ENCODE peak calls at places on chromosome 2, in six cellular contexts. A, I, G, X, D and T are unnamed samples.

GRCh38 chr2:37367984-37368383 is 23.6 kb downstream of the QPCT start:
- DNase-seq in X (no peak), I (no peak), G (no peak), D (no peak), A (peak; percentile 2), T (no peak)

GRCh38 chr2:170217778-170218251 is 39.9 kb downstream of the MYO3B start:
- DNase-seq in G (no peak), X (no peak), D (no peak), I (no peak), A (no peak), T (no peak)

GRCh38 chr2:183998041-183998796 is 600.1 kb upstream of the ZNF804A start:
- DNase-seq in D (no peak), G (no peak), I (no peak), A (no peak), X (no peak), T (no peak)

GRCh38 chr2:240774856-240775255 is 45.2 kb downstream of the KIF1A start:
- DNase-seq in D (no peak), G (no peak), X (no peak), I (no peak), A (no peak), T (no peak)

GRCh38 chr2:149617476-149617875 is 29.9 kb upstream of the MMADHC start:
- DNase-seq in G (no peak), I (no peak), D (no peak), X (no peak), A (no peak), T (no peak)

GRCh38 chr2:17416891-17417391 is 101.3 kb downstream of the RAD51AP2 start:
- DNase-seq in D (no peak), G (no peak), A (no peak), X (no peak), I (no peak), T (no peak)

GRCh38 chr2:186440506-186440905 is 45.6 kb upstream of the ZC3H15 start:
- DNase-seq in A (no peak), D (no peak), G (no peak), I (no peak), X (no peak), T (no peak)

GRCh38 chr2:204126705-204127104 is 190.1 kb downstream of the ICOS start:
- DNase-seq in A (no peak), G (no peak), X (no peak), I (no peak), D (no peak), T (no peak)

GRCh38 chr2:83574614-83575013 is 884.5 kb downstream of the SUCLG1 start:
- DNase-seq in G (no peak), D (no peak), A (no peak), X (no peak), I (no peak), T (no peak)

GRCh38 chr2:171878481-171878993 is 15.5 kb downstream of the SLC25A12 start:
- DNase-seq in I (no peak), D (peak; percentile 56), A (no peak), X (peak; percentile 29), G (no peak), T (no peak)

GRCh38 chr2:1742300-1742679 is 2.0 kb downstream of the PXDN start:
- DNase-seq in G (no peak), X (no peak), D (no peak), I (no peak), A (no peak), T (peak; percentile 67)

GRCh38 chr2:181910028-181910763 is 18.7 kb downstream of the ITPRID2 start:
- DNase-seq in I (no peak), D (no peak), X (no peak), G (no peak), A (no peak), T (no peak)

GRCh38 chr2:30717081-30717650 is 90.1 kb downstream of the CAPN13 start:
- DNase-seq in A (peak; percentile 66), D (no peak), I (no peak), G (no peak), X (peak; percentile 15), T (no peak)

GRCh38 chr2:143796051-143796450 is 666.8 kb downstream of the ARHGAP15 start:
- DNase-seq in G (no peak), D (no peak), I (no peak), X (no peak), A (no peak), T (no peak)

GRCh38 chr2:26349690-26350089 is 3.1 kb upstream of the ADGRF3 start:
- DNase-seq in A (no peak), I (no peak), D (no peak), X (no peak), G (no peak), T (no peak)

GRCh38 chr2:26347286-26347865 is 787 bp upstream of the ADGRF3 start:
- DNase-seq in A (no peak), X (no peak), D (no peak), G (no peak), I (no peak), T (no peak)

GRCh38 chr2:26355038-26355995 is 8.7 kb upstream of the ADGRF3 start:
- DNase-seq in I (no peak), X (no peak), D (no peak), A (no peak), G (no peak), T (no peak)

GRCh38 chr2:26352892-26353291 is 6.3 kb upstream of the ADGRF3 start:
- DNase-seq in I (no peak), D (no peak), G (no peak), X (no peak), A (no peak), T (no peak)

DNA sequence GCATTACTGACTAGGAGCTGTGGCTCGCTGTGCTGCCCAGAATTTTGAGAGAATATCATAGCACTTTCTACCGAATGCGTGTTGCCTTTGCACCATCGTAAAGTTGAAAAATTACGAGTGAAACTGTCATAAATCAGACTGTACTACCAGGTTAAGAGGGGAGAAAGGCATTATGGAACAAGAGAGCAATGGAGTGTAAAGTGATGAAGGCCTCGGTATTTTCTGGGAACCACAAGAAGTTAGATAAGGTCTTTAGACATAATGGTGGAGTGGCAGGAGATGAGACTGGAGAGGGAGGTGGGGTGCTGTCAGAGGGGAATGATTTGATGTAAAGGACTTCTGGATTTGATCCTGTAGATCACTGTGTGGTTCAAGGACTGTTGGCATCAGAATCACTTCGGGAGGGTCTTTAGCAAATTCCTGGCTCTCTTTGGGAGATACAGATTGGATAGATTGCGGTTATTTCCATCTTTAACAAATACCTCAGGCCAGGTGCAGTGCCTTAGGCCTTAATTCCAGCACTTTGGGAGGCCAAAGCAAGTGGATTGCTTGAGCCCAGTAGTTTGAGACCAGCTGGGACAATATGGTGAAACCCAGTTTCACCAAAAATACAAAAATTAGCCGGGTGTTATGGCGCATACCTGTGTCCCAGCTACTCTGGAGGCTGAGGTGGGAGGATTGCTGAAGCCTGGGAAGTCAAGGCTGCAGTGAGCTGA is 4.9 kb upstream of the ADGRF3 start:
- DNase-seq in X (no peak), D (no peak), A (no peak), G (no peak), I (no peak), T (no peak)
- TF ChIP-seq POLR2A in X (no peak), D (no peak), A (no peak), G (no peak), I (no peak), T (no peak)

DNA sequence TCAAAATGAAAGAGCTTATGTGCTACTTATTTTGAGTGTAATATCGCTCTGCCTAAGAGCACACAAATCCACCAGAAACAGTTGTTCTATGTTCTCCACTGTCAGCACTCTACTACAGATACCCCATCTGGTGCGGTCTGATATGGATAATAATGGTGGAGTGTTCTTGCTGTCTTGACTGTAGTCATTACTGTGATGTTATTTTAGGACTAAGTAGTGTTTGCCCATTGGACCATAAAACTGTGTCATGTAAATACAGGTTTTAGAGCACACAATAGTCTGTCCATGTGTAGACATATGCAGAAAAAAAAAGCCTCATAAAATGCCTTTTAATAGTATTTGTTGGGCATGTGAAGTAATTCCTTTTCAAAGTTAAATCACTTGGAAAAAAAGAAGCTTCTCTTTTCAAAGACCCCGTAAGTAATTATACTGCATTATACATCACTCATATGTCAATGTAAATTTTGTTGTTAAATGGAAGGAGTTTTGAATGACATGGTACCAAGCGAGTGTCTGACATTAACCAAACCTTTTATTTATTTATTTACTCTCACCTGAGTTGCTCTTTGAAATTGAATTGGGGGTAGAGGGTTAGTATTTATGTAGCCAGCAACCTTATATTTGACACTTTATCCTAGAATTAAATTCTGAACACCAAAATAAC is 1249.3 kb upstream of the ZEB2 start:
- DNase-seq in A (no peak), I (no peak), G (no peak), X (no peak), D (no peak), T (no peak)
- TF ChIP-seq EP300 in A (no peak), I (no peak), G (no peak), X (no peak), D (no peak), T (no peak)

DNA sequence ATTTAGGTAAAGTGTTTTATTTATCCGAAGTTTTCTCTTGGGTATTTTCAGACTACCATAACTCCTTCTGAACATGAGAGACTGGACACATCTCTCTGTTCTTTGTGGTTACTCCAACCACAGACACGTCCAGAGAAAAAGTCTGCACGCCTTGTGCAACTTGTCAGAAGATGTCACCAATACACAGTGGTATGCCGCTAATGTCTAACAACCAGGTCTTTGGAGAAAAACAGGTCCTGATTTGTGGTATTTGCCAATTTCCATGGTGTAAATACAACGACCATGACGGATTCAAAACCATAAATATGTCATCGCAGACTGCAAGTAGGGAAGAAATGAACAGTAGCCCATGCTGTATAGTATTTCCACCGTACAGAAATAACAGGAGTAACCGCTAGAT is 620.6 kb upstream of the ID2 start:
- DNase-seq in G (no peak), A (no peak), I (no peak), X (no peak), D (peak; percentile 16), T (no peak)
- TF ChIP-seq POLR2AphosphoS5 in G (no peak), A (no peak), I (no peak), X (no peak), D (no peak), T (no peak)

GRCh38 chr2:111898703-111899514 is 502 bp downstream of the MERTK start:
- DNase-seq in A (peak; percentile 91), D (no peak), I (no peak), X (peak; percentile 34), G (no peak), T (peak; percentile 74)

GRCh38 chr2:111896007-111896406 is 2.4 kb upstream of the MERTK start:
- DNase-seq in G (peak; percentile 30), A (no peak), I (no peak), X (no peak), D (no peak), T (no peak)

GRCh38 chr2:111896576-111896975 is 1.8 kb upstream of the MERTK start:
- DNase-seq in A (no peak), D (no peak), G (no peak), X (no peak), I (no peak), T (no peak)

GRCh38 chr2:111897630-111897923 is 830 bp upstream of the MERTK start:
- DNase-seq in D (no peak), I (no peak), A (no peak), X (no peak), G (no peak), T (no peak)

DNA sequence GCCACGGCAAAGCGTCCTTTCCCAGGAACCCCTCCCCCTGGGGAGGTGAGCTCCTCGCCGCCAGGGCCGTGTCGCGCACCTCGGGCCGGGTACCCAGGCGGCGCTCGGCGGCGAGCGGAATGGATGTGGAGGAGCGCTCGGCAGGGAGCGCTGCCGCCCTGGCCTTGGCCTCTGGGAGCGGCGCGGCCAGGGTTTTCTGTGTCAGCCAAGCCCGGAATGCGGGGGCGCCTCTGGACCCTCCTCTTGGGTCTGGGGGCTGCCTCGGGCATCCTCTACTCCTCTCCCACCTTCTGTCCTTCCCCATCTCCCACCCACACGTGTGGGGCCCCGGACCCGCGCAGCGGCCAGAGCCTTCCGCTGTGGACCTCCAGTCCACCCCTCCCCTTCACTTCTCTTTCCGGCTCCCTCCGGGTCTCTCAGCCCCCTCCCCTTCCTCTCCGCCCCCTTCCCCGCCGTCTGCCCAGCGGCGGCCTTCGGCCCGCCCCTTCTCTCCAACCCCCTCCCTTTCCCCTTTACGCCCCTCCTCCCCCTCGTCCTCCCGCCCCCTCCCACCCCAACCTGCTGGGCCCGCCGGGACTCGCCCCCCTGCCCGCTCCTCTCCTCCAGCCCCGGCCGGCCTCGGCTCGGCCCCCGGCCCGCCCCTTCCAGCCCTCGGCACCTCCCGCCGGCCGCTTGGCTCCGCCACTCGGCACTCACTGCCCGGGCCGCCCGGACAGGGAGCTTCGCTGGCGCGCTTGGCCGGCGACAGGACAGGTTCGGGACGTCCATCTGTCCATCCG is at the start of gene MERTK:
- DNase-seq in A (peak; percentile 96), G (peak; percentile 86), X (peak; percentile 89), D (peak; percentile 89), I (peak; percentile 78), T (peak; percentile 95)
- TF ChIP-seq POLR2A in A (peak; percentile 67), G (peak; percentile 68), X (no peak), D (peak; percentile 92), I (peak; percentile 26), T (no peak)